ENCODE peak calls at places on chromosomes 12 and 14, in eight cellular contexts. I is GM12892, B is suprapubic skin, U is K562, F is breast epithelium, E is prostate gland, O is stomach, Z is sigmoid colon. C is an unnamed sample.

GRCh38 chr12:9798008-9798619 is 29.2 kb upstream of the KLRF1 start:
- DNase-seq in Z (no peak), O (peak), E (peak), U (peak), B (no peak), I (no peak), F (peak), C (peak)

GRCh38 chr12:43776498-43776897 is 17.7 kb downstream of the IRAK4 start:
- DNase-seq in E (peak), B (no peak), U (no peak), O (no peak), F (no peak), I (no peak), Z (no peak), C (no peak)

GRCh38 chr12:72264548-72265175 is 7.5 kb upstream of the TRHDE start:
- DNase-seq in Z (no peak), O (no peak), U (peak), B (no peak), I (no peak), F (no peak), E (no peak), C (no peak)

GRCh38 chr12:11812558-11813421 is 163.3 kb downstream of the ETV6 start:
- DNase-seq in U (no peak), E (peak), O (no peak), F (no peak), I (peak), B (no peak), Z (no peak), C (no peak)

GRCh38 chr14:71236430-71236829 is 329.2 kb downstream of the PCNX1 start:
- DNase-seq in O (no peak), I (no peak), U (no peak), Z (no peak), E (no peak), B (no peak), F (no peak), C (no peak)

GRCh38 chr12:6207254-6207942 is 7.2 kb downstream of the CD9 start:
- DNase-seq in I (no peak), U (no peak), E (no peak), F (no peak), B (no peak), Z (no peak), O (no peak), C (no peak)

GRCh38 chr14:23816371-23816770 is 137.2 kb upstream of the DHRS4 start:
- DNase-seq in E (no peak), U (no peak), F (no peak), I (no peak), Z (no peak), O (no peak), B (no peak), C (no peak)

GRCh38 chr14:100592461-100592871 is 5.2 kb upstream of the BEGAIN start:
- DNase-seq in B (no peak), U (no peak), Z (peak), O (no peak), I (no peak), F (no peak), E (no peak), C (no peak)

GRCh38 chr14:54189358-54190354 is 207.2 kb upstream of the CDKN3 start:
- DNase-seq in Z (no peak), O (no peak), B (no peak), E (no peak), I (no peak), F (no peak), U (no peak), C (no peak)

GRCh38 chr12:26694402-26694801 is 138.6 kb downstream of the ITPR2 start:
- DNase-seq in B (no peak), U (no peak), O (no peak), E (no peak), Z (no peak), I (no peak), F (no peak), C (no peak)

GRCh38 chr12:72209096-72209495 is 63.1 kb upstream of the TRHDE start:
- DNase-seq in Z (no peak), U (no peak), B (no peak), E (no peak), I (no peak), O (no peak), F (no peak), C (no peak)

GRCh38 chr14:92942576-92942975 is 19.6 kb downstream of the CHGA start:
- DNase-seq in O (no peak), B (no peak), F (no peak), E (no peak), U (no peak), Z (no peak), I (no peak), C (no peak)

GRCh38 chr12:94670075-94670474 is 19.7 kb upstream of the TMCC3 start:
- DNase-seq in E (no peak), O (no peak), Z (no peak), F (no peak), B (no peak), U (no peak), I (no peak), C (no peak)

GRCh38 chr14:86574026-86574777 is 1044.3 kb downstream of the FLRT2 start:
- DNase-seq in E (no peak), U (no peak), B (no peak), I (no peak), O (no peak), F (no peak), Z (no peak), C (peak)

GRCh38 chr14:20750194-20750593 is 4.5 kb downstream of the EDDM3A start:
- DNase-seq in E (no peak), O (no peak), Z (no peak), B (no peak), F (no peak), I (no peak), U (no peak), C (no peak)

GRCh38 chr14:22510527-22511110 is 78.4 kb downstream of the DAD1 start:
- DNase-seq in O (no peak), I (no peak), Z (no peak), E (no peak), B (no peak), F (no peak), U (no peak), C (no peak)

GRCh38 chr12:48279601-48280000 is 71.1 kb downstream of the ZNF641 start:
- DNase-seq in O (no peak), F (no peak), U (no peak), E (no peak), B (no peak), I (no peak), Z (no peak), C (no peak)

GRCh38 chr14:23639891-23640523 is 3.8 kb downstream of the DHRS2 start:
- DNase-seq in U (no peak), I (no peak), E (no peak), O (no peak), Z (no peak), B (no peak), F (no peak), C (no peak)

GRCh38 chr12:63821781-63822251 is 22.7 kb upstream of the SRGAP1 start:
- DNase-seq in O (no peak), I (no peak), B (no peak), U (no peak), Z (peak), E (no peak), F (no peak), C (no peak)

GRCh38 chr14:28102814-28103213 is 663.8 kb upstream of the FOXG1 start:
- DNase-seq in I (no peak), Z (no peak), F (no peak), O (no peak), B (no peak), U (no peak), E (no peak), C (no peak)

GRCh38 chr12:94284859-94285258 is 136.5 kb downstream of the PLXNC1 start:
- DNase-seq in E (no peak), F (no peak), Z (no peak), B (no peak), U (peak), O (no peak), I (no peak), C (no peak)

GRCh38 chr14:105474478-105475268 is at the start of gene CRIP2:
- DNase-seq in I (peak), B (no peak), F (no peak), E (no peak), U (peak), O (no peak), Z (no peak), C (no peak)

GRCh38 chr12:110141389-110141788 is 17.2 kb downstream of the IFT81 start:
- DNase-seq in O (no peak), E (no peak), U (no peak), B (peak), I (no peak), F (no peak), Z (peak), C (no peak)

GRCh38 chr14:67508973-67509372 is 20.5 kb upstream of the TMEM229B start:
- DNase-seq in F (no peak), I (no peak), B (no peak), O (no peak), E (no peak), U (no peak), Z (no peak), C (no peak)

GRCh38 chr12:32270818-32271710 is 128.3 kb upstream of the FGD4 start:
- DNase-seq in I (no peak), B (no peak), F (no peak), O (no peak), Z (no peak), U (no peak), E (no peak), C (no peak)

GRCh38 chr12:22729898-22730443 is 105.0 kb downstream of the ETNK1 start:
- DNase-seq in F (no peak), B (no peak), E (no peak), Z (no peak), O (no peak), U (no peak), I (no peak), C (no peak)

GRCh38 chr14:20986811-20987210 is 3.0 kb upstream of the METTL17 start:
- DNase-seq in Z (no peak), O (no peak), I (no peak), B (no peak), U (peak), F (peak), E (no peak), C (peak)

GRCh38 chr12:123573870-123574269 is 10.5 kb upstream of the TMED2 start:
- DNase-seq in O (no peak), F (no peak), E (no peak), U (no peak), I (no peak), B (no peak), Z (no peak), C (no peak)

GRCh38 chr14:51859136-51859535 is 1.3 kb upstream of the GNG2 start:
- DNase-seq in U (no peak), O (no peak), E (no peak), I (no peak), Z (no peak), F (no peak), B (no peak), C (no peak)

GRCh38 chr12:39145175-39145999 is 240.0 kb upstream of the CPNE8 start:
- DNase-seq in U (peak), B (no peak), Z (peak), O (peak), I (no peak), E (no peak), F (no peak), C (no peak)

GRCh38 chr14:51860836-51861583 is 598 bp downstream of the GNG2 start:
- DNase-seq in O (no peak), B (no peak), Z (no peak), E (no peak), I (no peak), F (no peak), U (no peak), C (no peak)

GRCh38 chr12:49020441-49020840 is 1.9 kb upstream of the PRKAG1 start:
- DNase-seq in U (no peak), B (no peak), I (no peak), Z (no peak), F (no peak), E (no peak), O (no peak), C (no peak)

GRCh38 chr14:67583711-67584644 is 16.1 kb downstream of the PIGH start:
- DNase-seq in O (peak), F (no peak), E (peak), I (no peak), Z (no peak), U (peak), B (no peak), C (peak)

GRCh38 chr12:29299613-29300012 is 81.4 kb downstream of the ERGIC2 start:
- DNase-seq in Z (no peak), F (no peak), E (no peak), O (no peak), I (no peak), B (no peak), U (no peak), C (no peak)

GRCh38 chr12:106147956-106148355 is 9.2 kb upstream of the NUAK1 start:
- DNase-seq in I (no peak), O (peak), U (no peak), F (peak), B (no peak), Z (peak), E (peak), C (no peak)

GRCh38 chr14:30521899-30522736 is 36.8 kb upstream of the G2E3 start:
- DNase-seq in O (no peak), I (no peak), B (no peak), Z (no peak), E (no peak), F (no peak), U (peak), C (peak)
- TF ChIP-seq POLR2AphosphoS5 in O (no peak), I (no peak), B (no peak), Z (no peak), E (no peak), F (no peak), U (no peak), C (no peak)

GRCh38 chr12:13175499-13175898 is 21.0 kb upstream of the EMP1 start:
- DNase-seq in E (no peak), I (no peak), F (no peak), O (no peak), U (no peak), Z (no peak), B (no peak), C (no peak)
- TF ChIP-seq POLR2AphosphoS5 in E (no peak), I (no peak), F (no peak), O (no peak), U (no peak), Z (no peak), B (peak), C (no peak)

DNA sequence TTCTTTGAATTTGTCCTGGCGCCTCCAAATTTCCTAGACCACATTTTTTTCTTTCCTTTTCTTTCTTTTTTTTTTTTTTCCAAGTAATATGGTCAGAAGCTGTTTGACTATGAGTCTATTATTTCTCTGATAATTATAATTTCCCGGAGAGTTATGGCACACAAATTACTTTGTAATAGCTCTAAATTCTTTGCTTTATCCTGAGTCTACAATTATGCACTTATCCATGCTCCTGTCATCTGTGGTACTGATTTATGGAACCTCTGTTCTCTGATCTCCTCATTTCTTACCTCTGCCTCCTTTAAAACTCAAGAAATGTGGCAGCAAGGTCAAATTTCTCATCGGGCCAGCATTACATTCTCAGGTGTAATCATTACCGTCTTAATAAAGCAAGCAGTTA is 282.1 kb downstream of the PAWR start:
- DNase-seq in I (no peak), F (no peak), E (no peak), B (no peak), O (no peak), Z (no peak), U (no peak), C (no peak)
- TF ChIP-seq POLR2AphosphoS5 in I (no peak), F (no peak), E (no peak), B (no peak), O (no peak), Z (no peak), U (no peak), C (no peak)

GRCh38 chr12:2324375-2324774 is 271.6 kb downstream of the CACNA1C start:
- DNase-seq in F (no peak), U (no peak), B (peak), O (peak), I (no peak), E (no peak), Z (peak), C (no peak)
- TF ChIP-seq POLR2AphosphoS5 in F (no peak), U (no peak), B (no peak), O (no peak), I (no peak), E (no peak), Z (no peak), C (no peak)

GRCh38 chr14:65414961-65415589 is 2.5 kb downstream of the FUT8 start:
- DNase-seq in U (no peak), F (no peak), O (no peak), Z (no peak), B (no peak), I (no peak), E (no peak), C (no peak)

GRCh38 chr14:65415613-65416012 is 3.1 kb downstream of the FUT8 start:
- DNase-seq in Z (no peak), U (no peak), B (no peak), I (no peak), E (no peak), F (no peak), O (no peak), C (no peak)

GRCh38 chr14:65412189-65412846 is at the start of gene FUT8:
- DNase-seq in F (peak), U (peak), Z (peak), I (peak), E (peak), B (peak), O (peak), C (peak)

GRCh38 chr14:65412881-65413738 is 580 bp downstream of the FUT8 start:
- DNase-seq in B (peak), Z (peak), I (peak), F (no peak), E (peak), U (no peak), O (peak), C (no peak)

GRCh38 chr14:65413739-65414045 is 1.2 kb downstream of the FUT8 start:
- DNase-seq in F (no peak), B (no peak), E (no peak), I (no peak), O (no peak), U (no peak), Z (no peak), C (no peak)
- TF ChIP-seq POLR2AphosphoS5 in F (no peak), B (no peak), E (no peak), I (no peak), O (no peak), U (no peak), Z (no peak), C (no peak)

DNA sequence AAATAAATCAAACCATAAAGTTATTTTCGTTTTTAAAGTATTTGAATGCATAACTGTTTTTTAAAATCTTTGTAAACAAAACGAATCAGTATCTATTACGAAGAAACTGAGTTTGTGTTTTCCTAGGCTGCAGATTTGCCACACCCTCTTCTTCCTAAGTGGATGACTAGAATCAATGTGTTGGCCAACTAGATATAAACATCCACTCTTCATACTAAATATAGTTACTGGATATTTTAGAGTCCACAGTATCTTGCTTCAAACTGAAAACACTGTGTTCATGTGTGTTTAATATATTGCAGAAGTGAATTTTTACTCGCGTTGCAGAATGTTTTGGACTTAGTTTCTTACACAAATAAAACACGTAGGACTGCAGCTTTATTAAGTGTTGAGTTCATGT is 63.2 kb downstream of the KLHL28 start:
- DNase-seq in Z (no peak), U (no peak), F (no peak), O (no peak), E (no peak), B (no peak), I (no peak), C (no peak)
- TF ChIP-seq POLR2AphosphoS5 in Z (peak), U (no peak), F (no peak), O (no peak), E (no peak), B (no peak), I (no peak), C (no peak)

C was measured in Panc1.